ENCODE peak calls at places on chromosomes 7 and 10, in four cellular contexts. One of them, this sample, is unnamed.

GRCh38 chr10:52818019-52818418 is 45.4 kb upstream of the MBL2 start:
- DNase-seq in stimulated activated CD8-positive, alpha-beta memory T cell treated with anti-CD3 and anti-CD28 coated beads, Interleukin-7, amount 100 ng/mL, for 24 hours: no peak
- DNase-seq in HEK293T: peak; percentile 64
- DNase-seq in NCI-H460: peak; percentile 43
- DNase-seq in this sample: peak; percentile 60

GRCh38 chr7:50962962-50963374 is 180.3 kb upstream of the GRB10 start:
- DNase-seq in stimulated activated CD8-positive, alpha-beta memory T cell treated with anti-CD3 and anti-CD28 coated beads, Interleukin-7, amount 100 ng/mL, for 24 hours: no peak
- DNase-seq in HEK293T: peak; percentile 28
- DNase-seq in NCI-H460: peak; percentile 26
- DNase-seq in this sample: peak; percentile 75

GRCh38 chr10:83991986-83992753 is 147.1 kb upstream of the GHITM start:
- DNase-seq in stimulated activated CD8-positive, alpha-beta memory T cell treated with anti-CD3 and anti-CD28 coated beads, Interleukin-7, amount 100 ng/mL, for 24 hours: no peak
- DNase-seq in HEK293T: peak; percentile 49
- DNase-seq in NCI-H460: peak; percentile 30
- DNase-seq in this sample: peak; percentile 11

GRCh38 chr10:77299257-77299656 is 338.4 kb downstream of the KCNMA1 start:
- DNase-seq in stimulated activated CD8-positive, alpha-beta memory T cell treated with anti-CD3 and anti-CD28 coated beads, Interleukin-7, amount 100 ng/mL, for 24 hours: no peak
- DNase-seq in HEK293T: no peak
- DNase-seq in NCI-H460: no peak
- DNase-seq in this sample: no peak

GRCh38 chr10:121526801-121527221 is 71.4 kb downstream of the FGFR2 start:
- DNase-seq in stimulated activated CD8-positive, alpha-beta memory T cell treated with anti-CD3 and anti-CD28 coated beads, Interleukin-7, amount 100 ng/mL, for 24 hours: no peak
- DNase-seq in HEK293T: peak; percentile 26
- DNase-seq in NCI-H460: no peak
- DNase-seq in this sample: no peak

GRCh38 chr7:133139350-133139749 is 57.5 kb upstream of the CHCHD3 start:
- DNase-seq in stimulated activated CD8-positive, alpha-beta memory T cell treated with anti-CD3 and anti-CD28 coated beads, Interleukin-7, amount 100 ng/mL, for 24 hours: no peak
- DNase-seq in HEK293T: peak; percentile 26
- DNase-seq in NCI-H460: peak; percentile 27
- DNase-seq in this sample: peak; percentile 76

GRCh38 chr7:16702433-16702832 is 51.1 kb upstream of the TSPAN13 start:
- DNase-seq in stimulated activated CD8-positive, alpha-beta memory T cell treated with anti-CD3 and anti-CD28 coated beads, Interleukin-7, amount 100 ng/mL, for 24 hours: no peak
- DNase-seq in HEK293T: no peak
- DNase-seq in NCI-H460: no peak
- DNase-seq in this sample: no peak

GRCh38 chr10:124830445-124830844 is 28.8 kb downstream of the ABRAXAS2 start:
- DNase-seq in stimulated activated CD8-positive, alpha-beta memory T cell treated with anti-CD3 and anti-CD28 coated beads, Interleukin-7, amount 100 ng/mL, for 24 hours: no peak
- DNase-seq in HEK293T: no peak
- DNase-seq in NCI-H460: no peak
- DNase-seq in this sample: no peak

GRCh38 chr7:145909956-145910611 is 206.5 kb upstream of the CNTNAP2 start:
- DNase-seq in stimulated activated CD8-positive, alpha-beta memory T cell treated with anti-CD3 and anti-CD28 coated beads, Interleukin-7, amount 100 ng/mL, for 24 hours: no peak
- DNase-seq in HEK293T: no peak
- DNase-seq in NCI-H460: no peak
- DNase-seq in this sample: peak; percentile 34

GRCh38 chr7:144477348-144477747 is 73.9 kb upstream of the NOBOX start:
- DNase-seq in stimulated activated CD8-positive, alpha-beta memory T cell treated with anti-CD3 and anti-CD28 coated beads, Interleukin-7, amount 100 ng/mL, for 24 hours: no peak
- DNase-seq in HEK293T: no peak
- DNase-seq in NCI-H460: no peak
- DNase-seq in this sample: no peak

GRCh38 chr7:69166979-69167516 is 431.2 kb upstream of the AUTS2 start:
- DNase-seq in stimulated activated CD8-positive, alpha-beta memory T cell treated with anti-CD3 and anti-CD28 coated beads, Interleukin-7, amount 100 ng/mL, for 24 hours: no peak
- DNase-seq in HEK293T: no peak
- DNase-seq in NCI-H460: no peak
- DNase-seq in this sample: no peak

GRCh38 chr7:105639677-105640493 is 58.6 kb upstream of the EFCAB10 start:
- DNase-seq in stimulated activated CD8-positive, alpha-beta memory T cell treated with anti-CD3 and anti-CD28 coated beads, Interleukin-7, amount 100 ng/mL, for 24 hours: no peak
- DNase-seq in HEK293T: no peak
- DNase-seq in NCI-H460: no peak
- DNase-seq in this sample: peak; percentile 71

GRCh38 chr7:522071-522937 is 2.7 kb upstream of the PDGFA start:
- DNase-seq in stimulated activated CD8-positive, alpha-beta memory T cell treated with anti-CD3 and anti-CD28 coated beads, Interleukin-7, amount 100 ng/mL, for 24 hours: no peak
- DNase-seq in HEK293T: peak; percentile 45
- DNase-seq in NCI-H460: no peak
- DNase-seq in this sample: peak; percentile 60

GRCh38 chr7:36227223-36227622 is 74.2 kb downstream of the EEPD1 start:
- DNase-seq in stimulated activated CD8-positive, alpha-beta memory T cell treated with anti-CD3 and anti-CD28 coated beads, Interleukin-7, amount 100 ng/mL, for 24 hours: no peak
- DNase-seq in HEK293T: no peak
- DNase-seq in NCI-H460: no peak
- DNase-seq in this sample: peak; percentile 55

GRCh38 chr10:24866615-24867583 is 85.5 kb downstream of the PRTFDC1 start:
- DNase-seq in stimulated activated CD8-positive, alpha-beta memory T cell treated with anti-CD3 and anti-CD28 coated beads, Interleukin-7, amount 100 ng/mL, for 24 hours: no peak
- DNase-seq in HEK293T: peak; percentile 13
- DNase-seq in NCI-H460: peak; percentile 60
- DNase-seq in this sample: no peak

GRCh38 chr10:128063736-128064614 is 62.2 kb downstream of the MKI67 start:
- DNase-seq in stimulated activated CD8-positive, alpha-beta memory T cell treated with anti-CD3 and anti-CD28 coated beads, Interleukin-7, amount 100 ng/mL, for 24 hours: peak; percentile 14
- DNase-seq in HEK293T: no peak
- DNase-seq in NCI-H460: no peak
- DNase-seq in this sample: no peak

GRCh38 chr10:31583358-31583757 is 264.3 kb downstream of the ZEB1 start:
- DNase-seq in stimulated activated CD8-positive, alpha-beta memory T cell treated with anti-CD3 and anti-CD28 coated beads, Interleukin-7, amount 100 ng/mL, for 24 hours: no peak
- DNase-seq in HEK293T: no peak
- DNase-seq in NCI-H460: no peak
- DNase-seq in this sample: no peak

GRCh38 chr7:69739182-69739581 is 140.9 kb downstream of the AUTS2 start:
- DNase-seq in stimulated activated CD8-positive, alpha-beta memory T cell treated with anti-CD3 and anti-CD28 coated beads, Interleukin-7, amount 100 ng/mL, for 24 hours: no peak
- DNase-seq in HEK293T: no peak
- DNase-seq in NCI-H460: no peak
- DNase-seq in this sample: no peak

GRCh38 chr7:949021-949934 is 5.2 kb downstream of the ADAP1 start:
- DNase-seq in stimulated activated CD8-positive, alpha-beta memory T cell treated with anti-CD3 and anti-CD28 coated beads, Interleukin-7, amount 100 ng/mL, for 24 hours: no peak
- DNase-seq in HEK293T: no peak
- DNase-seq in NCI-H460: no peak
- DNase-seq in this sample: no peak

GRCh38 chr7:130195396-130195795 is 9.8 kb downstream of the TMEM209 start:
- DNase-seq in stimulated activated CD8-positive, alpha-beta memory T cell treated with anti-CD3 and anti-CD28 coated beads, Interleukin-7, amount 100 ng/mL, for 24 hours: no peak
- DNase-seq in HEK293T: no peak
- DNase-seq in NCI-H460: no peak
- DNase-seq in this sample: no peak

GRCh38 chr10:70752571-70752970 is 32.6 kb downstream of the TBATA start:
- DNase-seq in stimulated activated CD8-positive, alpha-beta memory T cell treated with anti-CD3 and anti-CD28 coated beads, Interleukin-7, amount 100 ng/mL, for 24 hours: no peak
- DNase-seq in HEK293T: no peak
- DNase-seq in NCI-H460: no peak
- DNase-seq in this sample: no peak

GRCh38 chr7:11726251-11727155 is 105.5 kb downstream of the THSD7A start:
- DNase-seq in stimulated activated CD8-positive, alpha-beta memory T cell treated with anti-CD3 and anti-CD28 coated beads, Interleukin-7, amount 100 ng/mL, for 24 hours: no peak
- DNase-seq in HEK293T: no peak
- DNase-seq in NCI-H460: no peak
- DNase-seq in this sample: no peak

GRCh38 chr7:51304729-51305128 is 11.9 kb downstream of the COBL start:
- DNase-seq in stimulated activated CD8-positive, alpha-beta memory T cell treated with anti-CD3 and anti-CD28 coated beads, Interleukin-7, amount 100 ng/mL, for 24 hours: no peak
- DNase-seq in HEK293T: no peak
- DNase-seq in NCI-H460: no peak
- DNase-seq in this sample: no peak

GRCh38 chr10:131831561-131831960 is 69.2 kb upstream of the PPP2R2D start:
- DNase-seq in stimulated activated CD8-positive, alpha-beta memory T cell treated with anti-CD3 and anti-CD28 coated beads, Interleukin-7, amount 100 ng/mL, for 24 hours: no peak
- DNase-seq in HEK293T: no peak
- DNase-seq in NCI-H460: no peak
- DNase-seq in this sample: no peak

GRCh38 chr10:77504870-77505257 is 132.7 kb downstream of the KCNMA1 start:
- DNase-seq in stimulated activated CD8-positive, alpha-beta memory T cell treated with anti-CD3 and anti-CD28 coated beads, Interleukin-7, amount 100 ng/mL, for 24 hours: no peak
- DNase-seq in HEK293T: no peak
- DNase-seq in NCI-H460: no peak
- DNase-seq in this sample: no peak

GRCh38 chr7:1354661-1355567 is 104.4 kb downstream of the MICALL2 start:
- DNase-seq in stimulated activated CD8-positive, alpha-beta memory T cell treated with anti-CD3 and anti-CD28 coated beads, Interleukin-7, amount 100 ng/mL, for 24 hours: no peak
- DNase-seq in HEK293T: no peak
- DNase-seq in NCI-H460: no peak
- DNase-seq in this sample: no peak

GRCh38 chr10:24683554-24683953 is 40.1 kb downstream of the ARHGAP21 start:
- DNase-seq in stimulated activated CD8-positive, alpha-beta memory T cell treated with anti-CD3 and anti-CD28 coated beads, Interleukin-7, amount 100 ng/mL, for 24 hours: no peak
- DNase-seq in HEK293T: no peak
- DNase-seq in NCI-H460: no peak
- DNase-seq in this sample: no peak

GRCh38 chr7:51162724-51163329 is 153.8 kb downstream of the COBL start:
- DNase-seq in stimulated activated CD8-positive, alpha-beta memory T cell treated with anti-CD3 and anti-CD28 coated beads, Interleukin-7, amount 100 ng/mL, for 24 hours: peak; percentile 27
- DNase-seq in HEK293T: peak; percentile 63
- DNase-seq in NCI-H460: peak; percentile 69
- DNase-seq in this sample: peak; percentile 90

GRCh38 chr7:120981888-120982615 is 6.5 kb upstream of the CPED1 start:
- DNase-seq in stimulated activated CD8-positive, alpha-beta memory T cell treated with anti-CD3 and anti-CD28 coated beads, Interleukin-7, amount 100 ng/mL, for 24 hours: no peak
- DNase-seq in HEK293T: no peak
- DNase-seq in NCI-H460: no peak
- DNase-seq in this sample: no peak

GRCh38 chr10:132138596-132138995 is 48.2 kb upstream of the DPYSL4 start:
- DNase-seq in stimulated activated CD8-positive, alpha-beta memory T cell treated with anti-CD3 and anti-CD28 coated beads, Interleukin-7, amount 100 ng/mL, for 24 hours: no peak
- DNase-seq in HEK293T: no peak
- DNase-seq in NCI-H460: no peak
- DNase-seq in this sample: no peak

GRCh38 chr10:130771491-130771890 is 540.0 kb downstream of the TCERG1L start:
- DNase-seq in stimulated activated CD8-positive, alpha-beta memory T cell treated with anti-CD3 and anti-CD28 coated beads, Interleukin-7, amount 100 ng/mL, for 24 hours: no peak
- DNase-seq in HEK293T: no peak
- DNase-seq in NCI-H460: no peak
- DNase-seq in this sample: no peak

GRCh38 chr10:62831346-62831745 is 15.2 kb upstream of the EGR2 start:
- DNase-seq in stimulated activated CD8-positive, alpha-beta memory T cell treated with anti-CD3 and anti-CD28 coated beads, Interleukin-7, amount 100 ng/mL, for 24 hours: no peak
- DNase-seq in HEK293T: no peak
- DNase-seq in NCI-H460: no peak
- DNase-seq in this sample: no peak

GRCh38 chr7:140927351-140927750 is 2.6 kb upstream of the BRAF start:
- DNase-seq in stimulated activated CD8-positive, alpha-beta memory T cell treated with anti-CD3 and anti-CD28 coated beads, Interleukin-7, amount 100 ng/mL, for 24 hours: no peak
- DNase-seq in HEK293T: no peak
- DNase-seq in NCI-H460: no peak
- DNase-seq in this sample: no peak

GRCh38 chr7:41810258-41810576 is 107.3 kb upstream of the INHBA start:
- DNase-seq in stimulated activated CD8-positive, alpha-beta memory T cell treated with anti-CD3 and anti-CD28 coated beads, Interleukin-7, amount 100 ng/mL, for 24 hours: no peak
- DNase-seq in HEK293T: no peak
- DNase-seq in NCI-H460: no peak
- DNase-seq in this sample: no peak

GRCh38 chr7:59079-59825 is 133.1 kb upstream of the FAM20C start:
- DNase-seq in stimulated activated CD8-positive, alpha-beta memory T cell treated with anti-CD3 and anti-CD28 coated beads, Interleukin-7, amount 100 ng/mL, for 24 hours: no peak
- DNase-seq in HEK293T: no peak
- DNase-seq in NCI-H460: no peak
- DNase-seq in this sample: no peak

GRCh38 chr7:106071999-106072714 is 40.0 kb downstream of the SYPL1 start:
- DNase-seq in stimulated activated CD8-positive, alpha-beta memory T cell treated with anti-CD3 and anti-CD28 coated beads, Interleukin-7, amount 100 ng/mL, for 24 hours: no peak
- DNase-seq in HEK293T: no peak
- DNase-seq in NCI-H460: no peak
- DNase-seq in this sample: peak; percentile 28